ENCODE peak calls at places on chromosomes 3 and 15, in five cellular contexts. B is GM06990; L is activated CD4-positive, alpha-beta T cell treated with anti-CD3 and anti-CD28 coated beads, Interleukin-2, amount 50 U/mL, for 24 hours; J is esophagus squamous epithelium; H is CD4-positive, alpha-beta T cell. U is an unnamed sample.

GRCh38 chr15:101051291-101052030 is 132.3 kb downstream of the LRRK1 start:
- DNase-seq in B (no peak), L (no peak), J (no peak), H (no peak), U (no peak)

GRCh38 chr3:170469151-170470062 is 50.7 kb downstream of the CLDN11 start:
- DNase-seq in B (no peak), L (no peak), J (no peak), H (no peak), U (no peak)

GRCh38 chr15:85044251-85044853 is 62.7 kb downstream of the PDE8A start:
- DNase-seq in B (no peak), L (peak), J (no peak), H (peak), U (peak)

GRCh38 chr3:32276279-32276841 is 37.9 kb downstream of the CMTM8 start:
- DNase-seq in B (no peak), L (no peak), J (no peak), H (no peak), U (no peak)

GRCh38 chr3:134336587-134336986 is 37.7 kb downstream of the AMOTL2 start:
- DNase-seq in B (no peak), L (no peak), J (no peak), H (no peak), U (no peak)

GRCh38 chr3:123750209-123750608 is 133.9 kb downstream of the MYLK start:
- DNase-seq in B (no peak), L (no peak), J (no peak), H (no peak), U (no peak)

GRCh38 chr15:43939070-43939469 is 112.3 kb downstream of the WDR76 start:
- DNase-seq in B (no peak), L (no peak), J (no peak), H (no peak), U (no peak)

GRCh38 chr15:63010920-63011693 is 31.4 kb upstream of the TPM1 start:
- DNase-seq in B (no peak), L (no peak), J (no peak), H (no peak), U (no peak)

GRCh38 chr3:178568152-178568753 is 32.0 kb downstream of the KCNMB2 start:
- DNase-seq in B (no peak), L (no peak), J (no peak), H (no peak), U (no peak)

GRCh38 chr3:39038165-39038564 is 13.6 kb downstream of the SCN11A start:
- DNase-seq in B (no peak), L (no peak), J (no peak), H (no peak), U (no peak)

GRCh38 chr3:48594431-48595049 is 589 bp downstream of the COL7A1 start:
- DNase-seq in B (no peak), L (no peak), J (no peak), H (no peak), U (no peak)

GRCh38 chr3:57967590-57967989 is 40.6 kb upstream of the FLNB start:
- DNase-seq in B (no peak), L (no peak), J (no peak), H (peak), U (no peak)

GRCh38 chr15:29668120-29668602 is 154.1 kb downstream of the TJP1 start:
- DNase-seq in B (no peak), L (peak), J (no peak), H (no peak), U (no peak)

GRCh38 chr3:142489572-142490323 is 41.9 kb upstream of the XRN1 start:
- DNase-seq in B (no peak), L (no peak), J (no peak), H (no peak), U (no peak)

GRCh38 chr15:79283252-79284048 is 928 bp downstream of the ANKRD34C start:
- DNase-seq in B (peak), L (no peak), J (no peak), H (peak), U (peak)

GRCh38 chr3:52429031-52429430 is 15.9 kb downstream of the SEMA3G start:
- DNase-seq in B (no peak), L (no peak), J (no peak), H (no peak), U (no peak)

GRCh38 chr3:167941234-167941995 is 154.3 kb downstream of the GOLIM4 start:
- DNase-seq in B (no peak), L (no peak), J (no peak), H (no peak), U (no peak)

GRCh38 chr15:68542771-68543544 is 35.8 kb upstream of the CORO2B start:
- DNase-seq in B (no peak), L (no peak), J (no peak), H (no peak), U (no peak)

GRCh38 chr15:90327313-90327712 is 24.8 kb upstream of the ZNF774 start:
- DNase-seq in B (no peak), L (no peak), J (no peak), H (no peak), U (no peak)

GRCh38 chr15:99385865-99386264 is 134.6 kb downstream of the LRRC28 start:
- DNase-seq in B (no peak), L (no peak), J (no peak), H (no peak), U (no peak)

GRCh38 chr3:193593666-193594025 is 638 bp downstream of the OPA1 start:
- DNase-seq in B (no peak), L (peak), J (no peak), H (no peak), U (no peak)

GRCh38 chr3:13480340-13481318 is 523 bp downstream of the HDAC11 start:
- DNase-seq in B (peak), L (no peak), J (no peak), H (no peak), U (peak)

GRCh38 chr15:97736748-97737147 is 223.8 kb upstream of the ARRDC4 start:
- DNase-seq in B (no peak), L (no peak), J (no peak), H (no peak), U (no peak)

GRCh38 chr3:78274475-78275065 is 1234.7 kb downstream of the ROBO2 start:
- DNase-seq in B (no peak), L (no peak), J (no peak), H (no peak), U (no peak)

GRCh38 chr3:86958534-86958933 is 32.4 kb downstream of the VGLL3 start:
- DNase-seq in B (no peak), L (no peak), J (no peak), H (no peak), U (no peak)

GRCh38 chr15:55033574-55033973 is 163.2 kb downstream of the RSL24D1 start:
- DNase-seq in B (no peak), L (no peak), J (no peak), H (no peak), U (no peak)

GRCh38 chr3:188584162-188584529 is 430.2 kb downstream of the LPP start:
- DNase-seq in B (no peak), L (peak), J (no peak), H (no peak), U (no peak)

GRCh38 chr3:186213946-186214345 is 105.1 kb upstream of the ETV5 start:
- DNase-seq in B (no peak), L (no peak), J (no peak), H (no peak), U (no peak)

GRCh38 chr15:42411884-42412283 is 52.6 kb downstream of the CAPN3 start:
- DNase-seq in B (no peak), L (no peak), J (no peak), H (no peak), U (no peak)

GRCh38 chr3:3209714-3210113 is 30.2 kb upstream of the CRBN start:
- DNase-seq in B (no peak), L (no peak), J (no peak), H (no peak), U (no peak)

GRCh38 chr15:89167267-89168176 is 53.9 kb downstream of the RLBP1 start:
- DNase-seq in B (peak), L (peak), J (no peak), H (no peak), U (no peak)

GRCh38 chr3:140627756-140628155 is 50.1 kb upstream of the TRIM42 start:
- DNase-seq in B (no peak), L (no peak), J (no peak), H (no peak), U (no peak)

GRCh38 chr3:40901298-40901697 is 298.0 kb upstream of the CTNNB1 start:
- DNase-seq in B (no peak), L (no peak), J (no peak), H (no peak), U (no peak)

GRCh38 chr3:197518794-197519451 is 36.8 kb downstream of the BDH1 start:
- DNase-seq in B (no peak), L (no peak), J (no peak), H (no peak), U (no peak)

GRCh38 chr15:98649996-98650870 is 1.9 kb downstream of the IGF1R start:
- DNase-seq in B (peak), L (no peak), J (no peak), H (peak), U (peak)

GRCh38 chr3:68972358-68972979 is 40.1 kb upstream of the TAFA4 start:
- DNase-seq in B (no peak), L (no peak), J (no peak), H (no peak), U (peak)

GRCh38 chr15:101439920-101440319 is 49.6 kb downstream of the PCSK6 start:
- DNase-seq in B (no peak), L (no peak), J (no peak), H (no peak), U (no peak)

GRCh38 chr3:32872487-32873382 is 54.9 kb downstream of the TRIM71 start:
- DNase-seq in B (no peak), L (no peak), J (no peak), H (no peak), U (no peak)

GRCh38 chr15:68478853-68479252 is 46.9 kb upstream of the ITGA11 start:
- DNase-seq in B (no peak), L (no peak), J (no peak), H (no peak), U (no peak)